ENCODE peak calls at places on chromosome 22, in seven cellular contexts. W is HL-60, S is neural progenitor cell, E is GM23338, A is Caco-2, F is cardiac muscle cell, X is upper lobe of right lung. Y is an unnamed sample.

GRCh38 chr22:22342697-22343602 is 98.4 kb downstream of the VPREB1 start:
- DNase-seq in W (peak), S (peak), E (peak), A (peak), F (peak), X (peak), Y (peak)

GRCh38 chr22:21568207-21569075 is 927 bp downstream of the UBE2L3 start:
- DNase-seq in W (peak), S (peak), E (peak), A (no peak), F (peak), X (peak), Y (peak)

GRCh38 chr22:48907591-48907990 is 920.1 kb downstream of the BRD1 start:
- DNase-seq in W (no peak), S (no peak), E (no peak), A (no peak), F (no peak), X (peak), Y (no peak)

GRCh38 chr22:24938741-24939341 is 7.7 kb downstream of the LHFPL7 start:
- DNase-seq in W (peak), S (peak), E (peak), A (peak), F (peak), X (no peak), Y (peak)

GRCh38 chr22:19843107-19843856 is 11.4 kb downstream of the GNB1L start:
- DNase-seq in W (no peak), S (peak), E (no peak), A (no peak), F (peak), X (no peak), Y (no peak)

GRCh38 chr22:40203568-40203967 is 25.8 kb downstream of the TNRC6B start:
- DNase-seq in W (no peak), S (no peak), E (no peak), A (no peak), F (no peak), X (no peak), Y (no peak)

GRCh38 chr22:48546653-48547424 is 1280.8 kb downstream of the BRD1 start:
- DNase-seq in W (no peak), S (no peak), E (no peak), A (no peak), F (no peak), X (no peak), Y (no peak)

GRCh38 chr22:27799334-27800249 is 2.0 kb downstream of the MN1 start:
- DNase-seq in W (no peak), S (peak), E (no peak), A (no peak), F (peak), X (no peak), Y (no peak)

GRCh38 chr22:48851933-48852549 is 975.6 kb downstream of the BRD1 start:
- DNase-seq in W (no peak), S (no peak), E (no peak), A (no peak), F (no peak), X (peak), Y (no peak)

GRCh38 chr22:45438364-45438763 is 24.9 kb downstream of the RIBC2 start:
- DNase-seq in W (no peak), S (no peak), E (no peak), A (no peak), F (no peak), X (no peak), Y (no peak)

GRCh38 chr22:25165785-25166184 is 33.9 kb upstream of the CRYBB3 start:
- DNase-seq in W (no peak), S (no peak), E (no peak), A (no peak), F (no peak), X (no peak), Y (no peak)

GRCh38 chr22:36796629-36797175 is 20.1 kb downstream of the PVALB start:
- DNase-seq in W (no peak), S (no peak), E (peak), A (no peak), F (no peak), X (no peak), Y (no peak)

GRCh38 chr22:36795633-36796032 is 19.7 kb upstream of the IFT27 start:
- DNase-seq in W (no peak), S (no peak), E (no peak), A (no peak), F (no peak), X (no peak), Y (no peak)

GRCh38 chr22:36797334-36797733 is 19.5 kb downstream of the PVALB start:
- DNase-seq in W (no peak), S (no peak), E (no peak), A (no peak), F (no peak), X (no peak), Y (no peak)

GRCh38 chr22:36798671-36799066 is 18.2 kb downstream of the PVALB start:
- DNase-seq in W (no peak), S (no peak), E (no peak), A (no peak), F (no peak), X (no peak), Y (no peak)

DNA sequence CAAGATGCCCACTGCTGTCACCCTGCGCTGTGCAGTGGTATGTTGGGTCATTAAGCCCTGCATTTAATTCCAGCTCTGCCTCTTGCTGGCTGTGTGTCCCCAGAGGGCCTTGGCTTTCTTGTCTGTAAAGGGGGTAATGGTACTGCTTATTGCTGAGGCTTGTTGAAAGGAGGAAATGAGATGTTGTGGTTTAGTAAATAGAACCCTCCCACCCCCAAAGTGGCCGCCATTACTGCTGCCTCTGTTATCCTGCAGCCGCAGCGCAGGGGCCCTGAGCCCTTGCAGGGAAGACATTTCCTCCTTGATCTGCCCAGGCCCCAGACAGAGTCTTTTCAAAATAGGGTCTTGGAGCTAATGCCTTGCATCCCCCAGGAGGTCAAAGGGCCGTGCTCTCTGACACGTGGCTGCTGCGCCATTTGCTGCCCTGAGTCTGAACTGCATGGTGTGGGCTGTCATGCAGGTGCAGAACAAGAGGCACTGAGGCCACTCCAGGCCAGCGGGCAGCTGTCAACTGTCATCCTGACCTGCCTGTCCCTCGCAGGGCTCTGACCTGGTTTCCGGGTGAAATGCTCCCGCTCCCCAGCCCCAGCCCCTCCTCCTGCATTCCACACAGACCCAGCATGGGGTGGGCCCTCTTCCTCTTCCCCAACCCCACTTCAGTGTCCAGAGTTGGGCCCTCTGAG is 18.7 kb downstream of the PVALB start:
- DNase-seq in W (no peak), S (peak), E (peak), A (no peak), F (no peak), X (no peak), Y (no peak)
- TF ChIP-seq CTCF in W (no peak), S (no peak), E (no peak), A (no peak), F (no peak), X (no peak), Y (no peak)

GRCh38 chr22:32123657-32124056 is 35.4 kb downstream of the C22orf42 start:
- DNase-seq in W (no peak), S (peak), E (peak), A (peak), F (no peak), X (no peak), Y (no peak)

GRCh38 chr22:32132783-32133182 is 26.3 kb downstream of the C22orf42 start:
- DNase-seq in W (no peak), S (no peak), E (no peak), A (no peak), F (no peak), X (no peak), Y (no peak)

GRCh38 chr22:32132126-32132525 is 27.0 kb downstream of the C22orf42 start:
- DNase-seq in W (no peak), S (no peak), E (no peak), A (no peak), F (no peak), X (no peak), Y (no peak)

GRCh38 chr22:32130464-32130863 is 28.6 kb downstream of the C22orf42 start:
- DNase-seq in W (no peak), S (no peak), E (no peak), A (no peak), F (no peak), X (no peak), Y (no peak)

DNA sequence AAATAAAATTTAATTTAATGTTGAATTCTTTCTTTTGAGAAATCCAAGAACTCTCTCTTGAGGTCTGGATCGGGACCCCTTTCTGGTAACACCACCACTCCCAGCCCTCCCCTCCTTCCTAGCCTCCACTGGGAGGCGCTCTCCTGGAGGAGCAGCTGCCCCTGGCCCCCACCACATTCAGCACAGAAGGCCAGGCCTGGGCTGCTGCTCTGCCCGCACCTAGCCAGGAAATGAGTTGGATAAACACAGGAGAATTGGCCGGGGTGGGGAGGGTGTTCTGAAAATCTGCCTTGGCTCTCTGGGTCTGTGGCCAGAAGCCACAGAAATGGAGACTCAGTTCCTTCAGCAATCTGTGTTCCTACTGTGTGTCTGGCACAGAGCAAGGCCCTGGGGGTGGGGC is 31.2 kb downstream of the C22orf42 start:
- DNase-seq in W (no peak), S (peak), E (peak), A (no peak), F (no peak), X (no peak), Y (peak)
- TF ChIP-seq CTCF in W (no peak), S (peak), E (peak), A (peak), F (no peak), X (no peak), Y (peak)

DNA sequence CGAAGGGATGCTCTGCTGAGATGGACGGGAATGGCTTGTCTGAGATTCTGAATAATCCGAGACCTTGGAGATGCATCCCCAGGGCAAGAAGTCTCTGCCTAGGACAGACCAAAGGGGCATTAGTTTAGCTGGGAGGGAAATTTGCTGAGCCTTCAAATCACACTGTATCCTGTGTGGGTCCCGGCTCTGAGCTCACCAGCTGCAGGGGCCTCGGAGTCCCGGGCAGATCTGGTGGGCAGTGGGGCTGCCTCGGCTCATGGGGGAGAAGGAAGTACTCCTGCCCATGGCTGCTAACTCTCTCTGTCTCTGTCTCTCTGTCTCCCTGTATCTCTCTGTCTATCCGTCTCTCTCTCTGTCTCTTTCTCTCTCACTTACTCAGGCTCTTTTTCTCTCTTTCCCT is 522.4 kb downstream of the TBC1D22A start:
- DNase-seq in W (no peak), S (no peak), E (no peak), A (no peak), F (no peak), X (peak), Y (no peak)
- TF ChIP-seq CTCF in W (no peak), S (no peak), E (no peak), A (no peak), F (no peak), X (no peak), Y (no peak)

GRCh38 chr22:34842630-34843029 is 223.3 kb upstream of the ISX start:
- DNase-seq in W (no peak), S (peak), E (peak), A (no peak), F (no peak), X (no peak), Y (no peak)
- TF ChIP-seq CTCF in W (no peak), S (peak), E (peak), A (no peak), F (no peak), X (no peak), Y (no peak)

GRCh38 chr22:42993651-42994275 is 21.2 kb downstream of the PACSIN2 start:
- DNase-seq in W (peak), S (no peak), E (no peak), A (peak), F (no peak), X (no peak), Y (no peak)

GRCh38 chr22:42992886-42993479 is 22.0 kb downstream of the PACSIN2 start:
- DNase-seq in W (peak), S (no peak), E (no peak), A (no peak), F (no peak), X (no peak), Y (no peak)

GRCh38 chr22:42991010-42991651 is 23.8 kb downstream of the PACSIN2 start:
- DNase-seq in W (no peak), S (no peak), E (no peak), A (no peak), F (no peak), X (no peak), Y (no peak)

GRCh38 chr22:42992092-42992491 is 22.9 kb downstream of the PACSIN2 start:
- DNase-seq in W (no peak), S (no peak), E (no peak), A (no peak), F (no peak), X (no peak), Y (no peak)

GRCh38 chr22:42990131-42990838 is 24.7 kb downstream of the PACSIN2 start:
- DNase-seq in W (no peak), S (peak), E (peak), A (peak), F (no peak), X (no peak), Y (no peak)
- TF ChIP-seq CTCF in W (no peak), S (peak), E (no peak), A (peak), F (peak), X (peak), Y (no peak)

DNA sequence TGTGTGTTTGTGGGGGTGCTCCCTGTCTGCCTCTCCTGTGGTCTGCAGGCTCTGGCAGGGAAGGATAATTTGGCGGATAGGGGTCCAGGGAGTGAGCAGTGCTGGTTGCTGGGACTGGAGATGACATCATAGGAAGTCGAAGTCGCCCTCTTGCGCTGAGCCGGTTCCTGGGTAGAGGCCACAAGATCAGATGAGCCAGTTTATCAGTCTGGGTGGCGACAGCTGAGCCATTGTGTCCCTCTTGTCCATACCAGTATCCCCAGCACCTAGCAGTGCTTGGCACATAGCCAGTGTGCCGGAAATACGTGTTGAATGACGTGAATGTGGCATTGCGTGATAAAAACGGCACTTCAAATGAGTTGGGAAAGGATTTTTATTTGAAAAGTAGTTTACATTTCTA is 9.8 kb downstream of the APOL5 start:
- DNase-seq in W (no peak), S (no peak), E (no peak), A (no peak), F (peak), X (no peak), Y (no peak)
- TF ChIP-seq CTCF in W (no peak), S (no peak), E (no peak), A (no peak), F (peak), X (no peak), Y (no peak)

GRCh38 chr22:41822289-41823057 is 10.4 kb upstream of the SREBF2 start:
- DNase-seq in W (no peak), S (peak), E (peak), A (peak), F (no peak), X (no peak), Y (no peak)
- TF ChIP-seq CTCF in W (peak), S (peak), E (peak), A (peak), F (peak), X (peak), Y (peak)

GRCh38 chr22:34639911-34640310 is 426.0 kb upstream of the ISX start:
- DNase-seq in W (no peak), S (no peak), E (no peak), A (no peak), F (no peak), X (no peak), Y (no peak)

GRCh38 chr22:34645375-34645774 is 420.6 kb upstream of the ISX start:
- DNase-seq in W (no peak), S (peak), E (peak), A (peak), F (peak), X (no peak), Y (no peak)
- TF ChIP-seq CTCF in W (no peak), S (peak), E (peak), A (no peak), F (no peak), X (no peak), Y (no peak)

GRCh38 chr22:50242406-50242949 is 2.3 kb downstream of the TUBGCP6 start:
- DNase-seq in W (no peak), S (no peak), E (no peak), A (no peak), F (no peak), X (no peak), Y (no peak)

GRCh38 chr22:50246242-50247175 is 1.7 kb upstream of the TUBGCP6 start:
- DNase-seq in W (no peak), S (no peak), E (peak), A (peak), F (no peak), X (no peak), Y (no peak)

GRCh38 chr22:50243704-50244419 is 961 bp downstream of the TUBGCP6 start:
- DNase-seq in W (peak), S (no peak), E (no peak), A (no peak), F (no peak), X (no peak), Y (no peak)

GRCh38 chr22:50245214-50246072 is 620 bp upstream of the TUBGCP6 start:
- DNase-seq in W (no peak), S (no peak), E (no peak), A (no peak), F (no peak), X (no peak), Y (no peak)

DNA sequence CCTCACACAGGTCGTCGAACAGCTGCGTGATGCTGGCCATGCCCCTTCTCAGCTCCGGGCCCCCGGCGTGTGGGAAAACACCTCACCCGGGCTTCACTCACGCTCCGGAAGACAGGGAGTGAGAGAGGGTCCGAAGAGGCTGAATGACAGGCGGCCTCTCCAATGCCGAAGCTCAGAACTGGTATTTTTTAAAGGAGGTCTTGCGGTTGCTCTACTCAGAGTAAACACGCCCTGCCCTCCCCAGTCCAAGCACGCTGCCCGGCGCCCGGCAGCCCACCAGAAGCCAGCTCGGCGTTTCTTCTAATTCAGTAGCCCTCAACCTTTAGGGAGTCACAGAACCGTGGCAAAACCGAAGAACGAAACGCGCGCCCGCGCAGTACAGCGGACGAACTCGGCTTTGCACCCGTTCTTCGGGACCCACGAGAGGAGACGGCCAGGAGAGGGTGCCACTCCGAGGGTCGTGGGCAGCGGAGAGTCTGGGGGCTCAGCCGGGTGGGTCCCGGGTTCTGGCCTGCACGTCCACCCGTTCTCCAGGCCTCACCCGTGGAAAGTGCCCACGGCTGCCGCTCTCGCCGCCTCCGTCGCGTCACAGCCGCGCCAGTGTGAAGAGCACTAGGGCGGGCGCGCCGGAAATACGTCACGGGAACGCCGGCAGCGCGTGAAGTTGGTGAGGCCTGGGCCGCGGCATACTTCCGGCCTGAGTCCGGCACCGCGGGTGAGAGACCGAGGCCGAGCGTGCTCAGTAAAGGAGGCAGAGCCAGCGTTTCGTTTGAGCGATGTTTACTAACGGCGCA is at the start of gene TUBGCP6:
- DNase-seq in W (peak), S (peak), E (peak), A (peak), F (peak), X (peak), Y (peak)
- TF ChIP-seq CTCF in W (no peak), S (peak), E (peak), A (no peak), F (peak), X (peak), Y (no peak)

GRCh38 chr22:37951305-37951704 is 2.1 kb downstream of the C22orf23 start:
- DNase-seq in W (no peak), S (peak), E (peak), A (no peak), F (no peak), X (no peak), Y (no peak)
- TF ChIP-seq CTCF in W (no peak), S (peak), E (peak), A (no peak), F (no peak), X (no peak), Y (no peak)

Y was measured in endothelial cell.